ENCODE peak calls at places on chromosomes 11 and 22, in seven cellular contexts. One of them, this sample, is unnamed.

GRCh38 chr11:62880231-62880802 is 379 bp upstream of the SLC3A2 start:
- ATAC-seq in activated T-helper 17 cell treated with anti-CD3 and anti-CD28 coated beads, Interleukin-2, amount 50 U/mL, for 72 hours: peak; percentile 47
- ATAC-seq in mucosa of descending colon: peak; percentile 1
- ATAC-seq in SK-N-SH treated with all-trans-retinoic acid at 6 μM for 48 hours: peak; percentile 57
- ATAC-seq in left cardiac atrium: peak; percentile 51
- ATAC-seq in sciatic nerve: peak; percentile 44
- ATAC-seq in body of pancreas: peak; percentile 5
- ATAC-seq in this sample: peak; percentile 1

GRCh38 chr22:23410411-23410810 is 169.7 kb downstream of the IGLL1 start:
- ATAC-seq in activated T-helper 17 cell treated with anti-CD3 and anti-CD28 coated beads, Interleukin-2, amount 50 U/mL, for 72 hours: no peak
- ATAC-seq in sciatic nerve: no peak
- ATAC-seq in body of pancreas: no peak
- ATAC-seq in left cardiac atrium: no peak
- ATAC-seq in mucosa of descending colon: no peak
- ATAC-seq in SK-N-SH treated with all-trans-retinoic acid at 6 μM for 48 hours: no peak
- ATAC-seq in this sample: no peak

GRCh38 chr11:10317776-10318526 is 13.1 kb downstream of the ADM start:
- ATAC-seq in left cardiac atrium: no peak
- ATAC-seq in SK-N-SH treated with all-trans-retinoic acid at 6 μM for 48 hours: no peak
- ATAC-seq in mucosa of descending colon: peak; percentile 66
- ATAC-seq in sciatic nerve: peak; percentile 14
- ATAC-seq in activated T-helper 17 cell treated with anti-CD3 and anti-CD28 coated beads, Interleukin-2, amount 50 U/mL, for 72 hours: peak; percentile 56
- ATAC-seq in body of pancreas: no peak
- ATAC-seq in this sample: no peak

GRCh38 chr22:27892064-27892463 is 27.0 kb downstream of the PITPNB start:
- ATAC-seq in sciatic nerve: no peak
- ATAC-seq in mucosa of descending colon: no peak
- ATAC-seq in activated T-helper 17 cell treated with anti-CD3 and anti-CD28 coated beads, Interleukin-2, amount 50 U/mL, for 72 hours: no peak
- ATAC-seq in SK-N-SH treated with all-trans-retinoic acid at 6 μM for 48 hours: no peak
- ATAC-seq in body of pancreas: no peak
- ATAC-seq in left cardiac atrium: peak; percentile 26
- ATAC-seq in this sample: no peak

GRCh38 chr11:114061053-114062049 is 1.8 kb downstream of the ZBTB16 start:
- ATAC-seq in left cardiac atrium: no peak
- ATAC-seq in sciatic nerve: peak; percentile 2
- ATAC-seq in body of pancreas: peak; percentile 6
- ATAC-seq in mucosa of descending colon: peak; percentile 35
- ATAC-seq in activated T-helper 17 cell treated with anti-CD3 and anti-CD28 coated beads, Interleukin-2, amount 50 U/mL, for 72 hours: peak; percentile 6
- ATAC-seq in SK-N-SH treated with all-trans-retinoic acid at 6 μM for 48 hours: peak; percentile 63
- ATAC-seq in this sample: no peak

GRCh38 chr11:119134389-119134978 is 13.1 kb downstream of the HINFP start:
- ATAC-seq in mucosa of descending colon: peak; percentile 79
- ATAC-seq in SK-N-SH treated with all-trans-retinoic acid at 6 μM for 48 hours: peak; percentile 85
- ATAC-seq in left cardiac atrium: peak; percentile 46
- ATAC-seq in body of pancreas: peak; percentile 76
- ATAC-seq in sciatic nerve: no peak
- ATAC-seq in activated T-helper 17 cell treated with anti-CD3 and anti-CD28 coated beads, Interleukin-2, amount 50 U/mL, for 72 hours: no peak
- ATAC-seq in this sample: peak; percentile 47

GRCh38 chr11:111785886-111786412 is 19.8 kb upstream of the PPP2R1B start:
- ATAC-seq in left cardiac atrium: peak; percentile 56
- ATAC-seq in sciatic nerve: no peak
- ATAC-seq in mucosa of descending colon: peak; percentile 52
- ATAC-seq in body of pancreas: no peak
- ATAC-seq in activated T-helper 17 cell treated with anti-CD3 and anti-CD28 coated beads, Interleukin-2, amount 50 U/mL, for 72 hours: no peak
- ATAC-seq in SK-N-SH treated with all-trans-retinoic acid at 6 μM for 48 hours: no peak
- ATAC-seq in this sample: no peak

GRCh38 chr11:12813371-12814225 is 139.4 kb downstream of the TEAD1 start:
- ATAC-seq in activated T-helper 17 cell treated with anti-CD3 and anti-CD28 coated beads, Interleukin-2, amount 50 U/mL, for 72 hours: no peak
- ATAC-seq in mucosa of descending colon: peak; percentile 42
- ATAC-seq in left cardiac atrium: peak; percentile 62
- ATAC-seq in body of pancreas: peak; percentile 31
- ATAC-seq in SK-N-SH treated with all-trans-retinoic acid at 6 μM for 48 hours: peak; percentile 9
- ATAC-seq in sciatic nerve: peak; percentile 58
- ATAC-seq in this sample: peak; percentile 75

GRCh38 chr11:64870176-64870892 is 8.1 kb downstream of the EHD1 start:
- ATAC-seq in activated T-helper 17 cell treated with anti-CD3 and anti-CD28 coated beads, Interleukin-2, amount 50 U/mL, for 72 hours: peak; percentile 10
- ATAC-seq in left cardiac atrium: peak; percentile 60
- ATAC-seq in sciatic nerve: peak; percentile 54
- ATAC-seq in body of pancreas: no peak
- ATAC-seq in SK-N-SH treated with all-trans-retinoic acid at 6 μM for 48 hours: peak; percentile 27
- ATAC-seq in mucosa of descending colon: peak; percentile 7
- ATAC-seq in this sample: no peak

GRCh38 chr11:128865490-128865889 is 1.6 kb downstream of the KCNJ1 start:
- ATAC-seq in body of pancreas: no peak
- ATAC-seq in left cardiac atrium: no peak
- ATAC-seq in SK-N-SH treated with all-trans-retinoic acid at 6 μM for 48 hours: no peak
- ATAC-seq in activated T-helper 17 cell treated with anti-CD3 and anti-CD28 coated beads, Interleukin-2, amount 50 U/mL, for 72 hours: no peak
- ATAC-seq in sciatic nerve: no peak
- ATAC-seq in mucosa of descending colon: no peak
- ATAC-seq in this sample: no peak

GRCh38 chr22:30000566-30000965 is 79.7 kb upstream of the HORMAD2 start:
- ATAC-seq in sciatic nerve: no peak
- ATAC-seq in SK-N-SH treated with all-trans-retinoic acid at 6 μM for 48 hours: peak; percentile 19
- ATAC-seq in left cardiac atrium: no peak
- ATAC-seq in mucosa of descending colon: no peak
- ATAC-seq in activated T-helper 17 cell treated with anti-CD3 and anti-CD28 coated beads, Interleukin-2, amount 50 U/mL, for 72 hours: peak; percentile 92
- ATAC-seq in body of pancreas: no peak
- ATAC-seq in this sample: no peak

GRCh38 chr11:129911298-129911697 is 15.9 kb upstream of the NFRKB start:
- ATAC-seq in sciatic nerve: no peak
- ATAC-seq in mucosa of descending colon: no peak
- ATAC-seq in activated T-helper 17 cell treated with anti-CD3 and anti-CD28 coated beads, Interleukin-2, amount 50 U/mL, for 72 hours: no peak
- ATAC-seq in SK-N-SH treated with all-trans-retinoic acid at 6 μM for 48 hours: no peak
- ATAC-seq in body of pancreas: no peak
- ATAC-seq in left cardiac atrium: no peak
- ATAC-seq in this sample: no peak

GRCh38 chr11:117535201-117535869 is 207.7 kb downstream of the CEP164 start:
- ATAC-seq in SK-N-SH treated with all-trans-retinoic acid at 6 μM for 48 hours: no peak
- ATAC-seq in body of pancreas: peak; percentile 78
- ATAC-seq in left cardiac atrium: peak; percentile 22
- ATAC-seq in activated T-helper 17 cell treated with anti-CD3 and anti-CD28 coated beads, Interleukin-2, amount 50 U/mL, for 72 hours: no peak
- ATAC-seq in sciatic nerve: peak; percentile 47
- ATAC-seq in mucosa of descending colon: peak; percentile 79
- ATAC-seq in this sample: no peak

GRCh38 chr11:69437876-69438205 is 43.6 kb upstream of the LINC01488 start:
- ATAC-seq in SK-N-SH treated with all-trans-retinoic acid at 6 μM for 48 hours: no peak
- ATAC-seq in activated T-helper 17 cell treated with anti-CD3 and anti-CD28 coated beads, Interleukin-2, amount 50 U/mL, for 72 hours: no peak
- ATAC-seq in body of pancreas: no peak
- ATAC-seq in sciatic nerve: no peak
- ATAC-seq in mucosa of descending colon: no peak
- ATAC-seq in left cardiac atrium: no peak
- ATAC-seq in this sample: no peak

GRCh38 chr11:83528225-83528624 is 242.1 kb upstream of the CCDC90B start:
- ATAC-seq in activated T-helper 17 cell treated with anti-CD3 and anti-CD28 coated beads, Interleukin-2, amount 50 U/mL, for 72 hours: no peak
- ATAC-seq in sciatic nerve: no peak
- ATAC-seq in mucosa of descending colon: no peak
- ATAC-seq in left cardiac atrium: no peak
- ATAC-seq in body of pancreas: no peak
- ATAC-seq in SK-N-SH treated with all-trans-retinoic acid at 6 μM for 48 hours: no peak
- ATAC-seq in this sample: no peak

GRCh38 chr11:10911907-10912306 is 54.1 kb upstream of the ZBED5 start:
- ATAC-seq in body of pancreas: no peak
- ATAC-seq in left cardiac atrium: no peak
- ATAC-seq in sciatic nerve: no peak
- ATAC-seq in SK-N-SH treated with all-trans-retinoic acid at 6 μM for 48 hours: no peak
- ATAC-seq in mucosa of descending colon: no peak
- ATAC-seq in activated T-helper 17 cell treated with anti-CD3 and anti-CD28 coated beads, Interleukin-2, amount 50 U/mL, for 72 hours: no peak
- ATAC-seq in this sample: no peak

GRCh38 chr22:24507742-24508141 is 12.6 kb downstream of the UPB1 start:
- ATAC-seq in mucosa of descending colon: no peak
- ATAC-seq in SK-N-SH treated with all-trans-retinoic acid at 6 μM for 48 hours: no peak
- ATAC-seq in body of pancreas: no peak
- ATAC-seq in left cardiac atrium: no peak
- ATAC-seq in activated T-helper 17 cell treated with anti-CD3 and anti-CD28 coated beads, Interleukin-2, amount 50 U/mL, for 72 hours: no peak
- ATAC-seq in sciatic nerve: no peak
- ATAC-seq in this sample: no peak

GRCh38 chr11:116870054-116870453 is 32.6 kb upstream of the APOA1 start:
- ATAC-seq in SK-N-SH treated with all-trans-retinoic acid at 6 μM for 48 hours: no peak
- ATAC-seq in body of pancreas: no peak
- ATAC-seq in left cardiac atrium: no peak
- ATAC-seq in sciatic nerve: no peak
- ATAC-seq in activated T-helper 17 cell treated with anti-CD3 and anti-CD28 coated beads, Interleukin-2, amount 50 U/mL, for 72 hours: peak; percentile 21
- ATAC-seq in mucosa of descending colon: no peak
- ATAC-seq in this sample: no peak

GRCh38 chr11:11948242-11948947 is 60.0 kb downstream of the DKK3 start:
- ATAC-seq in body of pancreas: no peak
- ATAC-seq in sciatic nerve: no peak
- ATAC-seq in mucosa of descending colon: peak; percentile 65
- ATAC-seq in left cardiac atrium: peak; percentile 12
- ATAC-seq in SK-N-SH treated with all-trans-retinoic acid at 6 μM for 48 hours: no peak
- ATAC-seq in activated T-helper 17 cell treated with anti-CD3 and anti-CD28 coated beads, Interleukin-2, amount 50 U/mL, for 72 hours: no peak
- ATAC-seq in this sample: no peak

GRCh38 chr11:2290351-2290841 is 11.3 kb downstream of the C11orf21 start:
- ATAC-seq in left cardiac atrium: peak; percentile 36
- ATAC-seq in body of pancreas: peak; percentile 76
- ATAC-seq in sciatic nerve: no peak
- ATAC-seq in SK-N-SH treated with all-trans-retinoic acid at 6 μM for 48 hours: peak; percentile 38
- ATAC-seq in activated T-helper 17 cell treated with anti-CD3 and anti-CD28 coated beads, Interleukin-2, amount 50 U/mL, for 72 hours: no peak
- ATAC-seq in mucosa of descending colon: no peak
- ATAC-seq in this sample: no peak

GRCh38 chr22:20246368-20247009 is 21.6 kb downstream of the RTN4R start:
- ATAC-seq in mucosa of descending colon: no peak
- ATAC-seq in SK-N-SH treated with all-trans-retinoic acid at 6 μM for 48 hours: no peak
- ATAC-seq in sciatic nerve: no peak
- ATAC-seq in left cardiac atrium: no peak
- ATAC-seq in body of pancreas: no peak
- ATAC-seq in activated T-helper 17 cell treated with anti-CD3 and anti-CD28 coated beads, Interleukin-2, amount 50 U/mL, for 72 hours: no peak
- ATAC-seq in this sample: no peak

GRCh38 chr11:72750086-72750485 is 2.1 kb downstream of the ARAP1 start:
- ATAC-seq in activated T-helper 17 cell treated with anti-CD3 and anti-CD28 coated beads, Interleukin-2, amount 50 U/mL, for 72 hours: no peak
- ATAC-seq in SK-N-SH treated with all-trans-retinoic acid at 6 μM for 48 hours: no peak
- ATAC-seq in body of pancreas: no peak
- ATAC-seq in mucosa of descending colon: no peak
- ATAC-seq in sciatic nerve: no peak
- ATAC-seq in left cardiac atrium: no peak
- ATAC-seq in this sample: no peak

GRCh38 chr22:32142600-32142999 is 16.5 kb downstream of the C22orf42 start:
- ATAC-seq in sciatic nerve: no peak
- ATAC-seq in body of pancreas: no peak
- ATAC-seq in mucosa of descending colon: no peak
- ATAC-seq in left cardiac atrium: no peak
- ATAC-seq in activated T-helper 17 cell treated with anti-CD3 and anti-CD28 coated beads, Interleukin-2, amount 50 U/mL, for 72 hours: peak; percentile 76
- ATAC-seq in SK-N-SH treated with all-trans-retinoic acid at 6 μM for 48 hours: no peak
- ATAC-seq in this sample: no peak

GRCh38 chr11:35165416-35166368 is 26.7 kb downstream of the CD44 start:
- ATAC-seq in body of pancreas: no peak
- ATAC-seq in activated T-helper 17 cell treated with anti-CD3 and anti-CD28 coated beads, Interleukin-2, amount 50 U/mL, for 72 hours: peak; percentile 73
- ATAC-seq in left cardiac atrium: peak; percentile 58
- ATAC-seq in sciatic nerve: peak; percentile 37
- ATAC-seq in mucosa of descending colon: peak; percentile 79
- ATAC-seq in SK-N-SH treated with all-trans-retinoic acid at 6 μM for 48 hours: peak; percentile 3
- ATAC-seq in this sample: peak; percentile 37

GRCh38 chr11:105297463-105297862 is 157.9 kb upstream of the CARD18 start:
- ATAC-seq in mucosa of descending colon: no peak
- ATAC-seq in body of pancreas: no peak
- ATAC-seq in SK-N-SH treated with all-trans-retinoic acid at 6 μM for 48 hours: peak; percentile 36
- ATAC-seq in sciatic nerve: no peak
- ATAC-seq in activated T-helper 17 cell treated with anti-CD3 and anti-CD28 coated beads, Interleukin-2, amount 50 U/mL, for 72 hours: peak; percentile 86
- ATAC-seq in left cardiac atrium: peak; percentile 62
- ATAC-seq in this sample: no peak

GRCh38 chr11:66915046-66915832 is 42.9 kb downstream of the PC start:
- ATAC-seq in mucosa of descending colon: no peak
- ATAC-seq in activated T-helper 17 cell treated with anti-CD3 and anti-CD28 coated beads, Interleukin-2, amount 50 U/mL, for 72 hours: no peak
- ATAC-seq in body of pancreas: no peak
- ATAC-seq in left cardiac atrium: no peak
- ATAC-seq in SK-N-SH treated with all-trans-retinoic acid at 6 μM for 48 hours: no peak
- ATAC-seq in sciatic nerve: peak; percentile 21
- ATAC-seq in this sample: peak; percentile 26

GRCh38 chr11:88704505-88704904 is 361.3 kb downstream of the GRM5 start:
- ATAC-seq in activated T-helper 17 cell treated with anti-CD3 and anti-CD28 coated beads, Interleukin-2, amount 50 U/mL, for 72 hours: no peak
- ATAC-seq in mucosa of descending colon: no peak
- ATAC-seq in SK-N-SH treated with all-trans-retinoic acid at 6 μM for 48 hours: no peak
- ATAC-seq in left cardiac atrium: no peak
- ATAC-seq in body of pancreas: no peak
- ATAC-seq in sciatic nerve: no peak
- ATAC-seq in this sample: no peak

GRCh38 chr11:68256331-68256741 is 15.4 kb downstream of the C11orf24 start:
- ATAC-seq in activated T-helper 17 cell treated with anti-CD3 and anti-CD28 coated beads, Interleukin-2, amount 50 U/mL, for 72 hours: no peak
- ATAC-seq in left cardiac atrium: peak; percentile 11
- ATAC-seq in sciatic nerve: peak; percentile 56
- ATAC-seq in mucosa of descending colon: no peak
- ATAC-seq in SK-N-SH treated with all-trans-retinoic acid at 6 μM for 48 hours: no peak
- ATAC-seq in body of pancreas: no peak
- ATAC-seq in this sample: no peak

GRCh38 chr22:23695748-23696325 is 5.0 kb downstream of the RGL4 start:
- ATAC-seq in SK-N-SH treated with all-trans-retinoic acid at 6 μM for 48 hours: no peak
- ATAC-seq in body of pancreas: no peak
- ATAC-seq in sciatic nerve: no peak
- ATAC-seq in mucosa of descending colon: no peak
- ATAC-seq in left cardiac atrium: no peak
- ATAC-seq in activated T-helper 17 cell treated with anti-CD3 and anti-CD28 coated beads, Interleukin-2, amount 50 U/mL, for 72 hours: no peak
- ATAC-seq in this sample: no peak

GRCh38 chr11:1750840-1751520 is 585 bp upstream of the IFITM10 start:
- ATAC-seq in left cardiac atrium: peak; percentile 1
- ATAC-seq in mucosa of descending colon: peak; percentile 12
- ATAC-seq in activated T-helper 17 cell treated with anti-CD3 and anti-CD28 coated beads, Interleukin-2, amount 50 U/mL, for 72 hours: no peak
- ATAC-seq in body of pancreas: no peak
- ATAC-seq in sciatic nerve: peak; percentile 6
- ATAC-seq in SK-N-SH treated with all-trans-retinoic acid at 6 μM for 48 hours: peak; percentile 3
- ATAC-seq in this sample: peak; percentile 2